ENCODE peak calls at places on chromosome 22, in five cellular contexts. I, R, G, D and Z are unnamed samples.
A peak's percentile ranks its signal among the peaks of the same experiment; 100 is the strongest.

GRCh38 chr22:18090286-18090685 is 12.5 kb downstream of the PEX26 start:
- DNase-seq in I (no peak), R (no peak), G (no peak), D (no peak), Z (no peak)

GRCh38 chr22:20031732-20032406 is 11.0 kb downstream of the TANGO2 start:
- DNase-seq in I (no peak), R (peak; percentile 35), G (no peak), D (no peak), Z (no peak)

GRCh38 chr22:49772692-49773091 is 55.0 kb downstream of the BRD1 start:
- DNase-seq in I (no peak), R (no peak), G (no peak), D (no peak), Z (no peak)

GRCh38 chr22:46352691-46353386 is 17.3 kb downstream of the TRMU start:
- DNase-seq in I (no peak), R (peak; percentile 74), G (peak; percentile 26), D (peak; percentile 62), Z (peak; percentile 78)

GRCh38 chr22:26398741-26399153 is 30.3 kb upstream of the ASPHD2 start:
- DNase-seq in I (peak; percentile 57), R (peak; percentile 55), G (peak; percentile 77), D (peak; percentile 50), Z (peak; percentile 65)

GRCh38 chr22:25488244-25489020 is 76.0 kb upstream of the GRK3 start:
- DNase-seq in I (peak; percentile 4), R (peak; percentile 86), G (peak; percentile 91), D (no peak), Z (peak; percentile 82)

GRCh38 chr22:35301370-35301874 is 1.7 kb downstream of the TOM1 start:
- DNase-seq in I (peak; percentile 86), R (no peak), G (peak; percentile 96), D (no peak), Z (no peak)

GRCh38 chr22:49957826-49958461 is 2.6 kb upstream of the PIM3 start:
- DNase-seq in I (no peak), R (peak; percentile 45), G (no peak), D (no peak), Z (no peak)

GRCh38 chr22:45248832-45249561 is 8.3 kb upstream of the KIAA0930 start:
- DNase-seq in I (no peak), R (no peak), G (no peak), D (no peak), Z (peak; percentile 15)

GRCh38 chr22:22070371-22070824 is 87.8 kb upstream of the TOP3B start:
- DNase-seq in I (no peak), R (no peak), G (no peak), D (no peak), Z (no peak)

GRCh38 chr22:44351685-44352377 is 39.1 kb upstream of the SHISAL1 start:
- DNase-seq in I (no peak), R (no peak), G (peak; percentile 95), D (no peak), Z (peak; percentile 88)

GRCh38 chr22:26564181-26564580 is 25.8 kb downstream of the TPST2 start:
- DNase-seq in I (no peak), R (no peak), G (no peak), D (no peak), Z (no peak)

GRCh38 chr22:40560551-40560950 is 76.0 kb downstream of the MRTFA start:
- DNase-seq in I (peak; percentile 4), R (no peak), G (peak; percentile 65), D (no peak), Z (no peak)

GRCh38 chr22:47884200-47884599 is 1121.8 kb downstream of the TBC1D22A start:
- DNase-seq in I (no peak), R (no peak), G (no peak), D (no peak), Z (no peak)

GRCh38 chr22:49291781-49292180 is 535.9 kb downstream of the BRD1 start:
- DNase-seq in I (no peak), R (no peak), G (no peak), D (no peak), Z (no peak)

GRCh38 chr22:45678961-45679912 is 7.6 kb downstream of the ATXN10 start:
- DNase-seq in I (no peak), R (no peak), G (peak; percentile 91), D (peak; percentile 17), Z (no peak)

GRCh38 chr22:30325065-30325720 is 1.5 kb downstream of the TBC1D10A start:
- DNase-seq in I (peak; percentile 37), R (peak; percentile 48), G (peak; percentile 90), D (no peak), Z (peak; percentile 77)

GRCh38 chr22:37529652-37530345 is 10.6 kb upstream of the CARD10 start:
- DNase-seq in I (no peak), R (no peak), G (no peak), D (no peak), Z (no peak)

GRCh38 chr22:27825174-27825573 is 23.6 kb upstream of the MN1 start:
- DNase-seq in I (no peak), R (no peak), G (no peak), D (no peak), Z (no peak)

GRCh38 chr22:23780146-23780748 is 6.5 kb upstream of the SMARCB1 start:
- DNase-seq in I (no peak), R (no peak), G (no peak), D (no peak), Z (no peak)

GRCh38 chr22:31278643-31279326 is 13.5 kb downstream of the PIK3IP1 start:
- DNase-seq in I (no peak), R (peak; percentile 77), G (no peak), D (no peak), Z (no peak)